ENCODE peak calls at places on chromosomes 12 and 14, in five cellular contexts. N, W, S, Z and R are unnamed samples.

GRCh38 chr14:51328089-51328941 is 88.3 kb downstream of the TMX1 start:
- DNase-seq in N (peak; percentile 21), W (no peak), S (no peak), Z (peak; percentile 39), R (peak; percentile 77)

GRCh38 chr14:69859591-69859990 is 19.6 kb upstream of the SMOC1 start:
- DNase-seq in N (no peak), W (no peak), S (no peak), Z (no peak), R (no peak)

GRCh38 chr14:39265032-39265431 is 31.3 kb downstream of the MIA2 start:
- DNase-seq in N (no peak), W (no peak), S (no peak), Z (no peak), R (peak; percentile 42)

GRCh38 chr14:92783813-92784431 is 10.2 kb upstream of the GOLGA5 start:
- DNase-seq in N (no peak), W (no peak), S (no peak), Z (no peak), R (peak; percentile 72)

GRCh38 chr14:96146131-96146771 is 58.4 kb upstream of the BDKRB2 start:
- DNase-seq in N (no peak), W (no peak), S (no peak), Z (no peak), R (peak; percentile 65)

GRCh38 chr12:101759396-101760047 is 20.3 kb upstream of the SYCP3 start:
- DNase-seq in N (no peak), W (no peak), S (no peak), Z (no peak), R (peak; percentile 38)

GRCh38 chr14:104102282-104102914 is 16.9 kb downstream of the ASPG start:
- DNase-seq in N (peak; percentile 4), W (no peak), S (no peak), Z (peak; percentile 7), R (no peak)

GRCh38 chr14:50434530-50434929 is 37.8 kb upstream of the CDKL1 start:
- DNase-seq in N (no peak), W (no peak), S (no peak), Z (no peak), R (no peak)

GRCh38 chr14:74571441-74571841 is 40.6 kb downstream of the LTBP2 start:
- DNase-seq in N (peak; percentile 63), W (no peak), S (no peak), Z (peak; percentile 51), R (no peak)

GRCh38 chr14:61891251-61891650 is 129.0 kb downstream of the SNAPC1 start:
- DNase-seq in N (no peak), W (no peak), S (no peak), Z (no peak), R (peak; percentile 39)

GRCh38 chr12:128076188-128076587 is 190.8 kb upstream of the TMEM132C start:
- DNase-seq in N (no peak), W (peak; percentile 0), S (no peak), Z (no peak), R (peak; percentile 57)

GRCh38 chr12:106498056-106498455 is 84.7 kb upstream of the RFX4 start:
- DNase-seq in N (no peak), W (no peak), S (no peak), Z (peak; percentile 37), R (peak; percentile 8)

GRCh38 chr12:101929365-101930041 is 52.1 kb downstream of the DRAM1 start:
- DNase-seq in N (no peak), W (no peak), S (no peak), Z (no peak), R (no peak)

GRCh38 chr12:76571256-76571655 is 11.7 kb upstream of the OSBPL8 start:
- DNase-seq in N (no peak), W (no peak), S (no peak), Z (no peak), R (no peak)

GRCh38 chr12:34219046-34219770 is 196.9 kb downstream of the ALG10 start:
- DNase-seq in N (no peak), W (no peak), S (no peak), Z (no peak), R (no peak)

GRCh38 chr12:15979096-15980091 is 68.3 kb downstream of the DERA start:
- DNase-seq in N (no peak), W (no peak), S (peak; percentile 27), Z (no peak), R (peak; percentile 93)

GRCh38 chr12:67909091-67909531 is 80.1 kb upstream of the IFNG-AS1 start:
- DNase-seq in N (no peak), W (no peak), S (no peak), Z (no peak), R (peak; percentile 95)

GRCh38 chr14:54220122-54220691 is 176.6 kb upstream of the CDKN3 start:
- DNase-seq in N (peak; percentile 27), W (no peak), S (no peak), Z (peak; percentile 69), R (no peak)

GRCh38 chr12:107840186-107840585 is 65.7 kb downstream of the ASCL4 start:
- DNase-seq in N (no peak), W (no peak), S (no peak), Z (no peak), R (no peak)

GRCh38 chr14:54348001-54348611 is 48.7 kb upstream of the CDKN3 start:
- DNase-seq in N (no peak), W (no peak), S (no peak), Z (no peak), R (peak; percentile 65)

GRCh38 chr14:90660865-90661570 is 155.2 kb downstream of the TTC7B start:
- DNase-seq in N (no peak), W (no peak), S (no peak), Z (peak; percentile 51), R (no peak)

GRCh38 chr14:37870170-37870569 is 274.7 kb downstream of the TTC6 start:
- DNase-seq in N (no peak), W (no peak), S (no peak), Z (no peak), R (no peak)